ENCODE peak calls at places on chromosomes 13 and 19, in eight cellular contexts. J is lung, A is C1 segment of cervical spinal cord, N is HEK293T, R is breast epithelium, C is G401, W is neural progenitor cell, L is IMR-90. E is an unnamed sample.

GRCh38 chr19:13958043-13958442 is 5.7 kb downstream of the DCAF15 start:
- DNase-seq in L (no peak), W (no peak), R (no peak), C (no peak), J (no peak), A (no peak), N (no peak), E (no peak)

GRCh38 chr13:112325142-112325808 is 50.9 kb upstream of the SPACA7 start:
- DNase-seq in W (no peak), N (no peak), L (no peak), A (no peak), C (no peak), J (no peak), R (no peak), E (no peak)

GRCh38 chr13:112165712-112166111 is 98.8 kb downstream of the SOX1 start:
- DNase-seq in A (no peak), W (no peak), C (no peak), R (peak; percentile 28), N (no peak), L (no peak), J (no peak), E (no peak)

GRCh38 chr13:24348385-24348784 is 39.0 kb downstream of the C1QTNF9 start:
- DNase-seq in C (no peak), L (no peak), N (no peak), W (no peak), J (no peak), R (no peak), A (no peak), E (no peak)

GRCh38 chr19:54114340-54114826 is 1.1 kb downstream of the TFPT start:
- DNase-seq in L (peak; percentile 18), W (peak; percentile 29), C (no peak), A (no peak), N (no peak), R (no peak), J (peak; percentile 49), E (peak; percentile 32)

GRCh38 chr13:73341748-73342147 is 282.9 kb downstream of the KLF5 start:
- DNase-seq in C (no peak), L (peak; percentile 44), A (no peak), R (no peak), W (no peak), J (no peak), N (no peak), E (peak; percentile 79)

GRCh38 chr19:40539070-40539469 is 37.6 kb upstream of the SHKBP1 start:
- DNase-seq in W (no peak), J (no peak), C (peak; percentile 32), L (no peak), A (no peak), R (no peak), N (no peak), E (no peak)

GRCh38 chr13:31207630-31208549 is 8.1 kb downstream of the B3GLCT start:
- DNase-seq in R (no peak), L (peak; percentile 73), J (no peak), C (peak; percentile 2), W (peak; percentile 25), N (no peak), A (no peak), E (peak; percentile 73)

GRCh38 chr19:814108-815078 is 7.4 kb downstream of the PLPPR3 start:
- DNase-seq in J (no peak), R (no peak), W (no peak), A (no peak), N (no peak), C (no peak), L (no peak), E (no peak)

GRCh38 chr13:101576452-101576851 is 124.0 kb downstream of the ITGBL1 start:
- DNase-seq in R (no peak), J (no peak), L (peak; percentile 81), C (no peak), A (no peak), N (no peak), W (no peak), E (peak; percentile 54)

GRCh38 chr19:3805859-3806258 is 19.7 kb upstream of the MATK start:
- DNase-seq in J (no peak), W (no peak), L (no peak), R (no peak), A (no peak), N (no peak), C (no peak), E (no peak)

GRCh38 chr19:17686027-17686511 is 2.1 kb downstream of the UNC13A start:
- DNase-seq in L (no peak), N (no peak), W (peak; percentile 39), R (no peak), J (no peak), C (peak; percentile 40), A (no peak), E (no peak)

GRCh38 chr13:99528547-99528946 is 27.3 kb downstream of the TM9SF2 start:
- DNase-seq in L (no peak), J (no peak), C (peak; percentile 82), N (no peak), R (no peak), W (peak; percentile 8), A (no peak), E (no peak)

GRCh38 chr13:39406688-39407087 is 196.3 kb downstream of the LHFPL6 start:
- DNase-seq in C (no peak), R (no peak), W (no peak), L (no peak), N (peak; percentile 38), J (no peak), A (no peak), E (no peak)

GRCh38 chr13:80952158-80952557 is 611.2 kb upstream of the SPRY2 start:
- DNase-seq in W (no peak), N (no peak), J (no peak), R (no peak), L (no peak), C (no peak), A (no peak), E (no peak)

E was measured in astrocyte.